ENCODE peak calls at places on chromosomes 1 and 21, in seven cellular contexts. Y, C, R, D, M, E and O are unnamed samples.

GRCh38 chr1:30905898-30906620 is 2.5 kb downstream of the SDC3 start:
- DNase-seq in Y (no peak), C (no peak), R (no peak), D (no peak), M (no peak), E (peak), O (no peak)

GRCh38 chr1:222161676-222162075 is 386.2 kb downstream of the HHIPL2 start:
- DNase-seq in Y (no peak), C (no peak), R (no peak), D (no peak), M (no peak), E (no peak), O (no peak)

GRCh38 chr1:90719321-90720136 is 2.4 kb upstream of the BARHL2 start:
- DNase-seq in Y (no peak), C (no peak), R (no peak), D (no peak), M (no peak), E (no peak), O (no peak)

GRCh38 chr1:209886219-209886536 is 51.8 kb upstream of the SYT14 start:
- DNase-seq in Y (no peak), C (no peak), R (no peak), D (no peak), M (peak), E (no peak), O (peak)

GRCh38 chr1:230112131-230112701 is 45.2 kb downstream of the GALNT2 start:
- DNase-seq in Y (peak), C (no peak), R (no peak), D (peak), M (peak), E (peak), O (no peak)

GRCh38 chr1:239819075-239819474 is 272.6 kb upstream of the FMN2 start:
- DNase-seq in Y (no peak), C (no peak), R (no peak), D (no peak), M (peak), E (no peak), O (no peak)

GRCh38 chr1:231800071-231800470 is 173.5 kb downstream of the DISC1 start:
- DNase-seq in Y (no peak), C (no peak), R (no peak), D (no peak), M (no peak), E (no peak), O (peak)

GRCh38 chr21:41478319-41479177 is 29.4 kb downstream of the TMPRSS2 start:
- DNase-seq in Y (no peak), C (peak), R (no peak), D (no peak), M (no peak), E (peak), O (no peak)

GRCh38 chr1:89206361-89206760 is 7.6 kb upstream of the GBP4 start:
- DNase-seq in Y (no peak), C (no peak), R (no peak), D (no peak), M (no peak), E (no peak), O (no peak)

GRCh38 chr1:92310185-92310597 is 11.3 kb downstream of the RPAP2 start:
- DNase-seq in Y (no peak), C (no peak), R (no peak), D (peak), M (peak), E (no peak), O (peak)

GRCh38 chr1:227066999-227067398 is 126.9 kb downstream of the COQ8A start:
- DNase-seq in Y (no peak), C (peak), R (no peak), D (no peak), M (no peak), E (no peak), O (no peak)

GRCh38 chr1:18064564-18064963 is 43.0 kb upstream of the IGSF21 start:
- DNase-seq in Y (no peak), C (no peak), R (no peak), D (no peak), M (no peak), E (no peak), O (no peak)

GRCh38 chr1:192951961-192952460 is 107.1 kb downstream of the UCHL5 start:
- DNase-seq in Y (no peak), C (no peak), R (no peak), D (no peak), M (no peak), E (no peak), O (no peak)

GRCh38 chr1:172601046-172601630 is 57.8 kb upstream of the FASLG start:
- DNase-seq in Y (no peak), C (peak), R (no peak), D (no peak), M (peak), E (no peak), O (no peak)

GRCh38 chr1:7616076-7616833 is 154.8 kb upstream of the VAMP3 start:
- DNase-seq in Y (peak), C (peak), R (peak), D (peak), M (peak), E (peak), O (no peak)

GRCh38 chr1:17874231-17874630 is 119.1 kb downstream of the ACTL8 start:
- DNase-seq in Y (no peak), C (no peak), R (no peak), D (no peak), M (no peak), E (no peak), O (no peak)

GRCh38 chr1:4516596-4516995 is 137.8 kb upstream of the AJAP1 start:
- DNase-seq in Y (no peak), C (no peak), R (no peak), D (no peak), M (no peak), E (no peak), O (no peak)

GRCh38 chr1:190478193-190479007 is 736 bp upstream of the BRINP3 start:
- DNase-seq in Y (peak), C (peak), R (no peak), D (peak), M (peak), E (no peak), O (peak)

GRCh38 chr1:65681101-65681500 is 111.6 kb upstream of the PDE4B start:
- DNase-seq in Y (no peak), C (no peak), R (no peak), D (no peak), M (no peak), E (no peak), O (no peak)

GRCh38 chr1:100767176-100767876 is 47.8 kb downstream of the VCAM1 start:
- DNase-seq in Y (no peak), C (no peak), R (no peak), D (no peak), M (no peak), E (no peak), O (no peak)

GRCh38 chr1:179781962-179782361 is 38.9 kb downstream of the FAM163A start:
- DNase-seq in Y (peak), C (no peak), R (peak), D (no peak), M (no peak), E (no peak), O (no peak)

GRCh38 chr1:156193208-156193487 is 756 bp upstream of the SLC25A44 start:
- DNase-seq in Y (no peak), C (no peak), R (no peak), D (no peak), M (no peak), E (no peak), O (no peak)

GRCh38 chr1:33583567-33583966 is 111.1 kb downstream of the ZSCAN20 start:
- DNase-seq in Y (no peak), C (peak), R (no peak), D (no peak), M (no peak), E (no peak), O (no peak)